ENCODE peak calls at places on chromosome 1, in six cellular contexts. H is upper lobe of left lung, E is tibial artery, W is neural progenitor cell, G is IMR-90, Q is sigmoid colon. V is an unnamed sample.

GRCh38 chr1:173424137-173424536 is 53.0 kb upstream of the PRDX6 start:
- DNase-seq in H (no peak), E (no peak), W (no peak), G (no peak), Q (no peak), V (no peak)

GRCh38 chr1:204350857-204351573 is 8.7 kb downstream of the PLEKHA6 start:
- DNase-seq in H (peak; percentile 36), E (peak; percentile 75), W (peak; percentile 98), G (peak; percentile 81), Q (peak; percentile 88), V (no peak)

GRCh38 chr1:7680791-7681165 is 90.3 kb upstream of the VAMP3 start:
- DNase-seq in H (no peak), E (no peak), W (peak; percentile 81), G (no peak), Q (no peak), V (no peak)

GRCh38 chr1:169890761-169891538 is 2.7 kb downstream of the SCYL3 start:
- DNase-seq in H (peak; percentile 44), E (no peak), W (no peak), G (no peak), Q (no peak), V (peak; percentile 62)

GRCh38 chr1:24117722-24118409 is 5.9 kb upstream of the MYOM3 start:
- DNase-seq in H (no peak), E (no peak), W (no peak), G (peak; percentile 40), Q (no peak), V (peak; percentile 59)

GRCh38 chr1:212147581-212148033 is 112.1 kb downstream of the DTL start:
- DNase-seq in H (peak; percentile 85), E (no peak), W (peak; percentile 21), G (no peak), Q (no peak), V (no peak)

GRCh38 chr1:218813247-218813646 is 360.4 kb upstream of the LYPLAL1 start:
- DNase-seq in H (no peak), E (no peak), W (no peak), G (peak; percentile 87), Q (no peak), V (peak; percentile 38)

GRCh38 chr1:78619803-78620579 is at the start of gene IFI44L:
- DNase-seq in H (no peak), E (peak; percentile 33), W (no peak), G (peak; percentile 59), Q (no peak), V (peak; percentile 55)

GRCh38 chr1:31897534-31898100 is 40.6 kb downstream of the PTP4A2 start:
- DNase-seq in H (no peak), E (no peak), W (no peak), G (no peak), Q (no peak), V (peak; percentile 66)

DNA sequence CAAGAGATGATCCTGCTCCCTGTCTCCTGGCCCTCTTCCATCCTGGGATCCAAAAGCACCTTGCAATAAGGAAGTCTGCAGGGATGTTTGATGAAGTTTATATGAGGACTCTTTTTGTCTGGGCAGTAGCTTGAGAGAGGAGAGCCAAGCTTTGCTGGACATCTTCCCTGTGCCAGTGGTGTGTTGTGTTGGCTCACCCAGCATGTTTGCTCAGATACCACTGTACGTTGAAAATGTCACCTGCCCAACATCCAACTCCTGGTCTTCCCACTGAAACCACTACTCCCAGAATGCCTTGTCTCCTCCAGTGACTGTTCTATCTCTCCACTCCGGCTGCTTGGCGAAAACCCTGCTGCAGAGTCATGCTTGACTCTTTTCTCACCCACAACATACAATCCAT is 12.8 kb downstream of the CDK18 start:
- DNase-seq in H (no peak), E (no peak), W (no peak), G (no peak), Q (no peak), V (no peak)
- H3K27ac ChIP-seq in H (no peak overlapping the region), E (peak overlapping the region; percentile 30), W (no peak overlapping the region), G (no peak overlapping the region), Q (no peak overlapping the region), V (no peak overlapping the region)

GRCh38 chr1:179441456-179441855 is 75.7 kb downstream of the AXDND1 start:
- DNase-seq in H (no peak), E (no peak), W (no peak), G (no peak), Q (no peak), V (no peak)

GRCh38 chr1:179440971-179441370 is 75.2 kb downstream of the AXDND1 start:
- DNase-seq in H (no peak), E (no peak), W (no peak), G (no peak), Q (no peak), V (no peak)

DNA sequence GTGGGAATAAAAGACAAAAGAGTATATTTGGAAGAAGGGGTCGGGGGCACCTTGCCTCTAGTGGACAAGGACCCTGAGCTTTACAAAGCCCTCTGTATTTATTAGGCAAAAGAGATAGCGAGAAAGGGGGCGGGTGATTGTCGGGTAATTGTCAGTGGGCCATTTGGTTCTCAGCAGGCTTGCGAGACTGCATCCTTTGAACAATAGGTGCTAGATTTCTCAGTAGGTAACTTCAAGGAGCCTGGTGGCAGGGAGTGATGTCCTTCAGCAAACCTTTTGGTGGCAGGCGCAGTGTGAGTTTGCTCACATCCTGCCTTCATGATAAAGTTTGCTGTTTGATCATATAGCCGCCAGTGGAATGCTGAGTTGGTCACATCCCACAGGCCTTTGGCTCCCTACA is 71.4 kb downstream of the AXDND1 start:
- DNase-seq in H (no peak), E (no peak), W (no peak), G (no peak), Q (no peak), V (no peak)
- TF ChIP-seq CTCF in H (no peak), E (no peak), W (no peak), G (no peak), Q (no peak), V (no peak)

GRCh38 chr1:1124786-1125642 is 9.1 kb upstream of the C1orf159 start:
- DNase-seq in H (no peak), E (no peak), W (no peak), G (no peak), Q (no peak), V (no peak)
- H3K27ac ChIP-seq in H (peak overlapping the region; percentile 35), E (no peak overlapping the region), W (no peak overlapping the region), G (no peak overlapping the region), Q (no peak overlapping the region), V (no peak overlapping the region)

DNA sequence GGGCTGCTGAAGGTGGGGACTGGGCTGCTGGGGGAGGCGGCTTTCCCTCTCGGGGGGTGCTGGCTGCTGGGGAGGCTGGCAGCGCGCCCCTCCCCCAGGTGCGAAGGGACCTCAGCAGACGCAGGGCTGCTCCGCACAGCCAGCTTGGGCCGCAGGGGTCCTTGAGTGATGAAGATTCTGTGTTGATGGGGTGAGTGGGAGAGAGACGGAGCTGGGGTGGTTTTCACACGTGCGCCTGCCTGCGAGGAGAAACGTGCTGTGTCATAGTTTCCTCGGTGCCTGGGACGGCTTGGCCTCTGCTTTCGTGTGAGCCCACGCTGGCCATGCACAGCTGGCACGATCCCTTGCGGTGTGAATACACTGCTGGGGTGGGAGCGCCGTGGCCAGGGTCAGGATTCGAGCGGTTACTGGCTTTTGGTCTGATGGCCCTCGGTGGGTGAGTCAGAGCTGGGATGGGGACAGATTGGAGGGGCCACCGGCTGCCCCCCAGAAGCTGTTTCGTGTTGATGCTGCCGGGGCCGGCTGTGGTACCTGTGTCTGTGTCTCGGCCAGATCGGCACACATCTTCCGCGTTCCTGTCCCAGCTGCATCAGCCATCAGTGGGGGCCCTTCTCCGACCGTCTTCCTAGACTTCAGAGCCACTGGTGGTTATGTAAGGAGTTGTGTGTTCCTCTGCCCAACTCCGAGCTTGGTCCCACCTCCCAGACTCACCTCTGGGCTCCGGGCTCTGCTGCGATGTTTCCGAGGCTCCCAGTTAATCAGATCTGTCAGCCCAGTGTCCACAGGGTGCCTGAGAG is 24.9 kb downstream of the PRKCZ start:
- DNase-seq in H (no peak), E (no peak), W (no peak), G (peak; percentile 21), Q (no peak), V (no peak)
- TF ChIP-seq CTCF in H (no peak), E (no peak), W (no peak), G (no peak), Q (no peak), V (no peak)

V was measured in foreskin keratinocyte.